ENCODE peak calls at places on chromosomes 16 and 17, in seven cellular contexts. O is cardiac muscle cell, T is bronchial epithelial cell, R is nephron progenitor cell, K is AG04450, B is fibroblast of the aortic adventitia, L is ascending aorta. C is an unnamed sample.

GRCh38 chr17:21361020-21361809 is 14.9 kb upstream of the KCNJ12 start:
- DNase-seq in O (no peak), T (no peak), R (no peak), K (no peak), B (no peak), L (no peak), C (no peak)

GRCh38 chr17:65604070-65604469 is 42.6 kb upstream of the AXIN2 start:
- DNase-seq in O (no peak), T (no peak), R (no peak), K (no peak), B (no peak), L (no peak), C (no peak)

GRCh38 chr17:2770129-2770528 is 20.7 kb upstream of the CCDC92B start:
- DNase-seq in O (no peak), T (no peak), R (no peak), K (no peak), B (no peak), L (no peak), C (no peak)

GRCh38 chr16:71626858-71627213 is 852 bp downstream of the MARVELD3 start:
- DNase-seq in O (no peak), T (peak; percentile 20), R (no peak), K (no peak), B (no peak), L (no peak), C (no peak)

GRCh38 chr17:4201231-4201630 is 58.2 kb downstream of the CYB5D2 start:
- DNase-seq in O (no peak), T (no peak), R (no peak), K (no peak), B (peak; percentile 39), L (no peak), C (peak; percentile 72)

GRCh38 chr16:8852534-8852933 is 16.3 kb downstream of the CARHSP1 start:
- DNase-seq in O (no peak), T (peak; percentile 70), R (no peak), K (no peak), B (no peak), L (no peak), C (no peak)

GRCh38 chr17:50779747-50780363 is 12.5 kb upstream of the ANKRD40CL start:
- DNase-seq in O (no peak), T (no peak), R (no peak), K (no peak), B (no peak), L (no peak), C (no peak)

GRCh38 chr16:63913278-63913677 is 1208.6 kb downstream of the CDH11 start:
- DNase-seq in O (no peak), T (no peak), R (no peak), K (no peak), B (no peak), L (no peak), C (no peak)

GRCh38 chr17:69871318-69871717 is 203.7 kb upstream of the KCNJ16 start:
- DNase-seq in O (no peak), T (no peak), R (no peak), K (no peak), B (no peak), L (no peak), C (no peak)

GRCh38 chr17:47204722-47205418 is 4.3 kb upstream of the MYL4 start:
- DNase-seq in O (no peak), T (peak; percentile 26), R (no peak), K (no peak), B (peak; percentile 49), L (no peak), C (peak; percentile 74)

GRCh38 chr16:54933281-54934150 is 2.9 kb downstream of the IRX5 start:
- DNase-seq in O (peak; percentile 46), T (no peak), R (peak; percentile 49), K (no peak), B (no peak), L (no peak), C (no peak)

GRCh38 chr17:42310281-42311156 is 22.2 kb downstream of the STAT5A start:
- DNase-seq in O (no peak), T (no peak), R (no peak), K (no peak), B (no peak), L (no peak), C (no peak)

GRCh38 chr17:10610821-10611323 is 46.2 kb downstream of the MYH3 start:
- DNase-seq in O (peak; percentile 27), T (no peak), R (no peak), K (no peak), B (no peak), L (no peak), C (no peak)

GRCh38 chr17:19301274-19301946 is 61.1 kb downstream of the B9D1 start:
- DNase-seq in O (no peak), T (no peak), R (no peak), K (no peak), B (no peak), L (no peak), C (no peak)

GRCh38 chr17:74389937-74390679 is 22.8 kb downstream of the GPR142 start:
- DNase-seq in O (no peak), T (no peak), R (no peak), K (no peak), B (no peak), L (no peak), C (no peak)

GRCh38 chr16:11583889-11584565 is 2.7 kb downstream of the LITAF start:
- DNase-seq in O (no peak), T (no peak), R (no peak), K (no peak), B (no peak), L (no peak), C (no peak)

GRCh38 chr17:71232801-71233559 is 887.8 kb upstream of the SOX9 start:
- DNase-seq in O (no peak), T (no peak), R (no peak), K (no peak), B (no peak), L (no peak), C (no peak)

GRCh38 chr17:71234349-71234748 is 886.5 kb upstream of the SOX9 start:
- DNase-seq in O (no peak), T (no peak), R (no peak), K (no peak), B (no peak), L (no peak), C (peak; percentile 31)

GRCh38 chr17:71237903-71238538 is 882.8 kb upstream of the SOX9 start:
- DNase-seq in O (no peak), T (peak; percentile 62), R (no peak), K (no peak), B (peak; percentile 4), L (no peak), C (peak; percentile 90)
- TF ChIP-seq CTCF in O (peak; percentile 22), T (peak; percentile 43), R (no peak), K (peak; percentile 40), B (no peak), L (no peak), C (peak; percentile 65)

DNA sequence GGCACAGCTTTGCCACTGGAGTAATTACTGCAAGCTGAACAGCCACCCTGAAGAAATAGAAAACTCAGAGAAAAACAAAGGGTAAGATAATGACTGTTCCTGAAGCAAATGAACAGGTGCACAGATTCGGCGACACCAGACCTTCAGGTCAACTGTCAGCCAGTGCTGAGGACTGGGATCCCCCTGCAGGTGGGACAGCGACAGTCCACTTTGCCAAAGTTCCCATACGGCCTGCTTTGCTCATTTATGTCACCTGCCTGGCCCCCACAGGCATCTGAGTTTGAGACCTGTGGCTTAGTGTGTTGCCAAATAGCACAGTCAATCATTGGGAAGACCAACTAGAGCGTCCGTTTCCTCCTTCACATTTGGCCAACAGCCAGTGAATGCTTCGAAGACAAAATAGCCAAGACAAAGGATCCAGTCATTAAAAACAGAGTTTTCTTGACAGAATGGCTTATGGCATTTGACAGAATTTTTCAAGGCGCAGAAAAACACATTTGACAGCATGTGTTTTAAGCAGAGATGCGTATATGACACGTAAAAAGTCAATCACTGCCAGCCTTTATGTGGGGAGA is 113.8 kb downstream of the ABCC12 start:
- DNase-seq in O (peak; percentile 9), T (no peak), R (peak; percentile 25), K (no peak), B (no peak), L (no peak), C (no peak)
- TF ChIP-seq CTCF in O (no peak), T (peak; percentile 30), R (peak; percentile 43), K (no peak), B (no peak), L (no peak), C (peak; percentile 1)

GRCh38 chr16:66548868-66549267 is 1.1 kb downstream of the TK2 start:
- DNase-seq in O (no peak), T (no peak), R (no peak), K (no peak), B (no peak), L (no peak), C (no peak)

GRCh38 chr16:66548068-66548467 is 1.9 kb downstream of the TK2 start:
- DNase-seq in O (no peak), T (no peak), R (no peak), K (no peak), B (no peak), L (no peak), C (no peak)

GRCh38 chr16:66551362-66551761 is 1.0 kb upstream of the CKLF start:
- DNase-seq in O (peak; percentile 27), T (no peak), R (peak; percentile 21), K (no peak), B (no peak), L (peak; percentile 33), C (peak; percentile 32)

GRCh38 chr16:66547101-66547989 is 2.6 kb downstream of the TK2 start:
- DNase-seq in O (no peak), T (no peak), R (no peak), K (no peak), B (no peak), L (no peak), C (no peak)

GRCh38 chr16:66549284-66550131 is at the start of gene TK2:
- DNase-seq in O (peak; percentile 78), T (no peak), R (peak; percentile 72), K (peak; percentile 43), B (no peak), L (no peak), C (peak; percentile 76)
- TF ChIP-seq CTCF in O (peak; percentile 32), T (peak; percentile 50), R (no peak), K (peak; percentile 20), B (peak; percentile 22), L (peak; percentile 15), C (peak; percentile 27)

GRCh38 chr17:81710514-81711308 is 1.4 kb upstream of the SLC25A10 start:
- DNase-seq in O (no peak), T (no peak), R (no peak), K (no peak), B (no peak), L (no peak), C (peak; percentile 31)

GRCh38 chr17:81711814-81712467 is at the start of gene SLC25A10:
- DNase-seq in O (peak; percentile 88), T (peak; percentile 67), R (peak; percentile 82), K (no peak), B (peak; percentile 51), L (peak; percentile 27), C (peak; percentile 52)

GRCh38 chr17:81713004-81713555 is 996 bp downstream of the SLC25A10 start:
- DNase-seq in O (no peak), T (no peak), R (no peak), K (no peak), B (no peak), L (no peak), C (no peak)

GRCh38 chr17:81713556-81714411 is 1.7 kb downstream of the SLC25A10 start:
- DNase-seq in O (no peak), T (no peak), R (peak; percentile 48), K (no peak), B (no peak), L (no peak), C (no peak)

GRCh38 chr17:81712468-81713003 is 452 bp downstream of the SLC25A10 start:
- DNase-seq in O (peak; percentile 54), T (no peak), R (peak; percentile 55), K (no peak), B (no peak), L (no peak), C (peak; percentile 22)
- TF ChIP-seq CTCF in O (no peak), T (peak; percentile 37), R (no peak), K (peak; percentile 21), B (no peak), L (peak; percentile 7), C (peak; percentile 9)

GRCh38 chr17:14169287-14169686 is 67.4 kb downstream of the CDRT15 start:
- DNase-seq in O (no peak), T (no peak), R (no peak), K (no peak), B (no peak), L (no peak), C (no peak)
- TF ChIP-seq CTCF in O (no peak), T (no peak), R (no peak), K (no peak), B (no peak), L (no peak), C (no peak)